ENCODE peak calls at places on chromosomes 1 and 21, in ten cellular contexts. One of them, this sample, is unnamed.

GRCh38 chr1:234213576-234214128 is 159.6 kb upstream of the COA6 start:
- DNase-seq in coronary artery: no peak
- DNase-seq in fibroblast of pulmonary artery: no peak
- DNase-seq in cardiac fibroblast: no peak
- DNase-seq in GM23338: no peak
- DNase-seq in CD8-positive, alpha-beta T cell: no peak
- DNase-seq in GM12878: no peak
- DNase-seq in HFF-Myc: no peak
- DNase-seq in fibroblast of the aortic adventitia: no peak
- DNase-seq in fibroblast of mammary gland: no peak
- DNase-seq in this sample: no peak

GRCh38 chr1:205783904-205784303 is 8.6 kb upstream of the RAB29 start:
- DNase-seq in coronary artery: no peak
- DNase-seq in fibroblast of pulmonary artery: peak; percentile 29
- DNase-seq in cardiac fibroblast: peak; percentile 66
- DNase-seq in GM23338: no peak
- DNase-seq in CD8-positive, alpha-beta T cell: no peak
- DNase-seq in GM12878: no peak
- DNase-seq in HFF-Myc: no peak
- DNase-seq in fibroblast of the aortic adventitia: peak; percentile 88
- DNase-seq in fibroblast of mammary gland: peak; percentile 85
- DNase-seq in this sample: no peak

GRCh38 chr1:151946366-151946764 is 37.1 kb upstream of the THEM4 start:
- DNase-seq in coronary artery: no peak
- DNase-seq in fibroblast of pulmonary artery: peak; percentile 7
- DNase-seq in cardiac fibroblast: peak; percentile 57
- DNase-seq in GM23338: no peak
- DNase-seq in CD8-positive, alpha-beta T cell: no peak
- DNase-seq in GM12878: no peak
- DNase-seq in HFF-Myc: no peak
- DNase-seq in fibroblast of the aortic adventitia: no peak
- DNase-seq in fibroblast of mammary gland: peak; percentile 61
- DNase-seq in this sample: no peak

GRCh38 chr1:54302951-54303843 is 103.0 kb downstream of the SSBP3 start:
- DNase-seq in coronary artery: no peak
- DNase-seq in fibroblast of pulmonary artery: no peak
- DNase-seq in cardiac fibroblast: no peak
- DNase-seq in GM23338: no peak
- DNase-seq in CD8-positive, alpha-beta T cell: no peak
- DNase-seq in GM12878: no peak
- DNase-seq in HFF-Myc: no peak
- DNase-seq in fibroblast of the aortic adventitia: no peak
- DNase-seq in fibroblast of mammary gland: no peak
- DNase-seq in this sample: no peak

GRCh38 chr1:102733491-102734236 is 374.7 kb downstream of the COL11A1 start:
- DNase-seq in coronary artery: no peak
- DNase-seq in fibroblast of pulmonary artery: peak; percentile 6
- DNase-seq in cardiac fibroblast: peak; percentile 12
- DNase-seq in GM23338: no peak
- DNase-seq in CD8-positive, alpha-beta T cell: no peak
- DNase-seq in GM12878: no peak
- DNase-seq in HFF-Myc: no peak
- DNase-seq in fibroblast of the aortic adventitia: no peak
- DNase-seq in fibroblast of mammary gland: no peak
- DNase-seq in this sample: no peak

GRCh38 chr21:30206551-30207251 is 9.2 kb downstream of the CLDN8 start:
- DNase-seq in coronary artery: no peak
- DNase-seq in fibroblast of pulmonary artery: peak; percentile 82
- DNase-seq in cardiac fibroblast: peak; percentile 70
- DNase-seq in GM23338: no peak
- DNase-seq in CD8-positive, alpha-beta T cell: no peak
- DNase-seq in GM12878: no peak
- DNase-seq in HFF-Myc: no peak
- DNase-seq in fibroblast of the aortic adventitia: peak; percentile 4
- DNase-seq in fibroblast of mammary gland: peak; percentile 62
- DNase-seq in this sample: no peak

GRCh38 chr1:182684128-182684828 is at the start of gene RGS8:
- DNase-seq in coronary artery: no peak
- DNase-seq in fibroblast of pulmonary artery: no peak
- DNase-seq in cardiac fibroblast: no peak
- DNase-seq in GM23338: peak; percentile 57
- DNase-seq in CD8-positive, alpha-beta T cell: no peak
- DNase-seq in GM12878: no peak
- DNase-seq in HFF-Myc: no peak
- DNase-seq in fibroblast of the aortic adventitia: no peak
- DNase-seq in fibroblast of mammary gland: no peak
- DNase-seq in this sample: no peak

GRCh38 chr1:68409426-68409825 is 40.3 kb downstream of the RPE65 start:
- DNase-seq in coronary artery: no peak
- DNase-seq in fibroblast of pulmonary artery: no peak
- DNase-seq in cardiac fibroblast: peak; percentile 51
- DNase-seq in GM23338: no peak
- DNase-seq in CD8-positive, alpha-beta T cell: no peak
- DNase-seq in GM12878: no peak
- DNase-seq in HFF-Myc: no peak
- DNase-seq in fibroblast of the aortic adventitia: peak; percentile 62
- DNase-seq in fibroblast of mammary gland: peak; percentile 20
- DNase-seq in this sample: peak; percentile 38

DNA sequence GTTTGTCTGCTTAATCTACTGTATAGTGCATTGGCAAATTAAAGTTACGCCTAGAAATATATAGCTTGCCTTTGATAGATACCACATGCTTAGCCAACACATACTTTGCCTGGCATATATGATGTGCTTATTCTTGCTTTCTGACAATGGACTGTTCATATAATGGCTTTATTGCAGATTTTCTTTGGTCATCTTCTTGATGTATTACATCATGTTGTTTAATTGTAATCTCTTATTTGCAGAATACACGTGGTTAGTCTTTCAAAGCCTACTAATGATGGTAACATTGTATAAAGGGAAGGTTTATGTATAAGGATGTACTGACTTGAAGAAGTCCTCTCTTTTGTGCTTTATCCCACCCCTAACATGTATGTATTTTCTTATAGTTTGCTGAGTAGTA is 201.5 kb downstream of the PDE4B start:
- DNase-seq in coronary artery: no peak
- DNase-seq in fibroblast of pulmonary artery: no peak
- DNase-seq in cardiac fibroblast: no peak
- DNase-seq in GM23338: no peak
- DNase-seq in CD8-positive, alpha-beta T cell: no peak
- DNase-seq in GM12878: no peak
- DNase-seq in HFF-Myc: no peak
- DNase-seq in fibroblast of the aortic adventitia: no peak
- DNase-seq in fibroblast of mammary gland: no peak
- DNase-seq in this sample: no peak
- H3K4me3 ChIP-seq in coronary artery: no peak overlapping the region
- H3K4me3 ChIP-seq in fibroblast of pulmonary artery: no peak overlapping the region
- H3K4me3 ChIP-seq in cardiac fibroblast: no peak overlapping the region
- H3K4me3 ChIP-seq in GM23338: no peak overlapping the region
- H3K4me3 ChIP-seq in CD8-positive, alpha-beta T cell: no peak overlapping the region
- H3K4me3 ChIP-seq in GM12878: no peak overlapping the region
- H3K4me3 ChIP-seq in HFF-Myc: no peak overlapping the region
- H3K4me3 ChIP-seq in fibroblast of the aortic adventitia: no peak overlapping the region
- H3K4me3 ChIP-seq in fibroblast of mammary gland: no peak overlapping the region
- H3K4me3 ChIP-seq in this sample: no peak overlapping the region

GRCh38 chr1:156547982-156548381 is 24.4 kb downstream of the IQGAP3 start:
- DNase-seq in coronary artery: no peak
- DNase-seq in fibroblast of pulmonary artery: no peak
- DNase-seq in cardiac fibroblast: no peak
- DNase-seq in GM23338: no peak
- DNase-seq in CD8-positive, alpha-beta T cell: no peak
- DNase-seq in GM12878: no peak
- DNase-seq in HFF-Myc: no peak
- DNase-seq in fibroblast of the aortic adventitia: no peak
- DNase-seq in fibroblast of mammary gland: no peak
- DNase-seq in this sample: no peak

GRCh38 chr1:156550346-156550745 is 22.0 kb downstream of the IQGAP3 start:
- DNase-seq in coronary artery: no peak
- DNase-seq in fibroblast of pulmonary artery: no peak
- DNase-seq in cardiac fibroblast: no peak
- DNase-seq in GM23338: no peak
- DNase-seq in CD8-positive, alpha-beta T cell: no peak
- DNase-seq in GM12878: no peak
- DNase-seq in HFF-Myc: no peak
- DNase-seq in fibroblast of the aortic adventitia: no peak
- DNase-seq in fibroblast of mammary gland: no peak
- DNase-seq in this sample: no peak

GRCh38 chr1:156549831-156550230 is 22.5 kb downstream of the IQGAP3 start:
- DNase-seq in coronary artery: no peak
- DNase-seq in fibroblast of pulmonary artery: no peak
- DNase-seq in cardiac fibroblast: no peak
- DNase-seq in GM23338: no peak
- DNase-seq in CD8-positive, alpha-beta T cell: no peak
- DNase-seq in GM12878: no peak
- DNase-seq in HFF-Myc: no peak
- DNase-seq in fibroblast of the aortic adventitia: no peak
- DNase-seq in fibroblast of mammary gland: no peak
- DNase-seq in this sample: no peak

GRCh38 chr1:156551066-156551643 is 21.2 kb downstream of the IQGAP3 start:
- DNase-seq in coronary artery: no peak
- DNase-seq in fibroblast of pulmonary artery: no peak
- DNase-seq in cardiac fibroblast: no peak
- DNase-seq in GM23338: no peak
- DNase-seq in CD8-positive, alpha-beta T cell: no peak
- DNase-seq in GM12878: no peak
- DNase-seq in HFF-Myc: no peak
- DNase-seq in fibroblast of the aortic adventitia: no peak
- DNase-seq in fibroblast of mammary gland: no peak
- DNase-seq in this sample: no peak

DNA sequence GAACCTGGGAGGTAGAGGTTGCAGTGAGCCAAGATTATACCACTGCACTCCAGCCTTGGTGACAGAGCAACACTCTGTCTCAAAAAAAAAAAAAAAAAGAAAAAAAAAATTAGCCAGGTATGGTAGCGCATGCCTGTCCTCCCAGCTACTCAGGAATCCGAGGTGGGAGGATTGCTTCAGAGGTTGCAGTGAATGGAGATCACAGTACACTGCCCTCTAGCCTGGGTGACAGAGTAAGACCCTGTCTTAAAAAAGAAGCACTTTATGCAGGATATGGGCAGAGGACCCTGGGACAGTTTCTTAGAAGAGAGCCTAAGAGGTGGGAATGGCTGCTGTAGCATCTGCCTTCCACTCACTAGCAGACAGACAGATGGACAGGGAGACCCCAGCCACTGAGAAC is 23.0 kb downstream of the IQGAP3 start:
- DNase-seq in coronary artery: no peak
- DNase-seq in fibroblast of pulmonary artery: no peak
- DNase-seq in cardiac fibroblast: no peak
- DNase-seq in GM23338: peak; percentile 50
- DNase-seq in CD8-positive, alpha-beta T cell: no peak
- DNase-seq in GM12878: no peak
- DNase-seq in HFF-Myc: no peak
- DNase-seq in fibroblast of the aortic adventitia: no peak
- DNase-seq in fibroblast of mammary gland: no peak
- DNase-seq in this sample: no peak
- TF ChIP-seq CTCF in coronary artery: no peak
- TF ChIP-seq CTCF in fibroblast of pulmonary artery: no peak
- TF ChIP-seq CTCF in cardiac fibroblast: no peak
- TF ChIP-seq CTCF in GM23338: peak; percentile 44
- TF ChIP-seq CTCF in CD8-positive, alpha-beta T cell: no peak
- TF ChIP-seq CTCF in GM12878: no peak
- TF ChIP-seq CTCF in HFF-Myc: no peak
- TF ChIP-seq CTCF in fibroblast of the aortic adventitia: no peak
- TF ChIP-seq CTCF in fibroblast of mammary gland: no peak
- TF ChIP-seq CTCF in this sample: no peak

DNA sequence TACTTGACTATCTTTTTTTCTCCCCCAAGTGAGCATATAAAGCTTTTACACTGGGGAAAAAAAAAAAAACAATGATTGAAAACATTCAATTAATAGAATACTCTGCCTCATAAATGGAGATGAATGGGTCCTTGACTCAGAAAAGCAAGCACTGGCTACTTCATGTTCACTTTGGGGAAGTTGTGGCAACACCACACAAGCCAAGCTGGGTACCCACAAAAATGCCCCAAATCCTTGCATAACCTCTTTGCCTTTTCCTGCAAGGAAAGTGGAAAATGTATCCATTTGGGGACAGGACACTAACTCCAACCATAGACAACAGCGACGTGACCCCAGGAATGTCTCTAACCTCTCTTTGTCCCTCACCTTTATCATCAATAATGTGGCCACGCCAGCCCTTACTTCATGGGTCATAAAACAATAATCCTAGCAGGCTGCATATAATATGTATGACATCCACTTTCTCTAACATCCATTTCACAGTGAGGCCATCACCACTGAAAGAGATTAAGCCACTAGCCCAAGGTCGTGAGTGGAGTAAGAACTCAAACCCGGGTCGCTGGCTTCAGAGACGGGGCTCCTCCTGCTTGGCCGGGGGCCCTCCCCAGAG is 2.3 kb downstream of the ECE1 start:
- DNase-seq in coronary artery: no peak
- DNase-seq in fibroblast of pulmonary artery: no peak
- DNase-seq in cardiac fibroblast: no peak
- DNase-seq in GM23338: no peak
- DNase-seq in CD8-positive, alpha-beta T cell: no peak
- DNase-seq in GM12878: no peak
- DNase-seq in HFF-Myc: no peak
- DNase-seq in fibroblast of the aortic adventitia: no peak
- DNase-seq in fibroblast of mammary gland: no peak
- DNase-seq in this sample: no peak
- H3K4me3 ChIP-seq in coronary artery: no peak overlapping the region
- H3K4me3 ChIP-seq in fibroblast of pulmonary artery: no peak overlapping the region
- H3K4me3 ChIP-seq in cardiac fibroblast: no peak overlapping the region
- H3K4me3 ChIP-seq in GM23338: no peak overlapping the region
- H3K4me3 ChIP-seq in CD8-positive, alpha-beta T cell: no peak overlapping the region
- H3K4me3 ChIP-seq in GM12878: no peak overlapping the region
- H3K4me3 ChIP-seq in HFF-Myc: no peak overlapping the region
- H3K4me3 ChIP-seq in fibroblast of the aortic adventitia: no peak overlapping the region
- H3K4me3 ChIP-seq in fibroblast of mammary gland: no peak overlapping the region
- H3K4me3 ChIP-seq in this sample: no peak overlapping the region

DNA sequence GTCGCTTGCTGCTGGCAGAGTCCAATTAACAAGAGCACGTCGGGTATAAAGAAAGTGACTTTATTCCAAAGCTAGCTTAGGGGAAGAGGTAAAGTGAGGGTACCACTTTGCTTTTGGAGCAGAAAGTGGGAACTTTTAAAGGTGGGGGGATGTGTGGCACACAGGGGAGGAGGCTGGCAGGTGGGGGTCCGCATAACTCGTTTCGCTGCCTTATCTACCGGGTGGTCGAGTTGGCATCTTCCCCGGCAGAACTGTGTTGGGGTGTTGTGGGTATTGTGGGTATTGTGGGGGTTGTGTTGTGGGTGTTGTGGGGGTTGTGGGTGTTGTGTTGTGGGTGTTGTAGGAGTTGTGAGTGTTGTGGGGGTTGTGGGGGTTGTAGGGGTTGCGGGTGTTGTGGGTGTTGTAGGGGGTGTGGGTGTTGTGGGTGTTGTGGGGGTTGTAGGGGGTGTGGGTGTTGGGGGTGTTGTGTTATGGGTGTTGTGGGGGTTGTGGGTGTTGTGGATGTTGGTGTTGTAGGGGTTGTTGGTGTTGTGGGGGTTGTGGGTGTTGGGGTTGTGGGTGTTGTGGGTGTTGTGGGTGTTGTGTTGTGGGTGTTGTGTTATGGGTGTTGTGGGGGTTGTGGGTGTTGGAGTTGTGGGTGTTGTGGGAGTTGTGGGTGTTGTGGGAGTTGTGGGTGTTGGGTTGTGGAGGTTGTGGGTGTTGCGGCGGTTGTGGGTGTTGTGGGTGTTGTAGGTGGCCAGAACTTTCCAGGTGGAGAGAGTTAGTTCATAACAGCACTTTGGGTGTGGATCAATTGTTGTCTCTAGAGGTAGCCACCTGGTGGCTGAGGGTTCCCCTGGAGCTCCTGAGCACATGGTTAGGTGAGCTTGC is 52.7 kb downstream of the AGPAT3 start:
- DNase-seq in coronary artery: no peak
- DNase-seq in fibroblast of pulmonary artery: no peak
- DNase-seq in cardiac fibroblast: no peak
- DNase-seq in GM23338: no peak
- DNase-seq in CD8-positive, alpha-beta T cell: no peak
- DNase-seq in GM12878: peak; percentile 25
- DNase-seq in HFF-Myc: no peak
- DNase-seq in fibroblast of the aortic adventitia: no peak
- DNase-seq in fibroblast of mammary gland: no peak
- DNase-seq in this sample: no peak
- TF ChIP-seq CTCF in coronary artery: no peak
- TF ChIP-seq CTCF in fibroblast of pulmonary artery: no peak
- TF ChIP-seq CTCF in cardiac fibroblast: no peak
- TF ChIP-seq CTCF in GM23338: no peak
- TF ChIP-seq CTCF in CD8-positive, alpha-beta T cell: no peak
- TF ChIP-seq CTCF in GM12878: peak; percentile 41
- TF ChIP-seq CTCF in HFF-Myc: no peak
- TF ChIP-seq CTCF in fibroblast of the aortic adventitia: no peak
- TF ChIP-seq CTCF in fibroblast of mammary gland: no peak
- TF ChIP-seq CTCF in this sample: no peak